ENCODE peak calls at places on chromosomes 3 and 15, in four cellular contexts. Y, A, O and J are unnamed samples.

GRCh38 chr3:38608961-38609360 is 40.5 kb downstream of the SCN5A start:
- DNase-seq in O (no peak), A (no peak), Y (no peak), J (no peak)

GRCh38 chr3:98376631-98377030 is 13.8 kb upstream of the OR5K3 start:
- DNase-seq in Y (no peak), O (no peak), A (no peak), J (no peak)

GRCh38 chr15:48334260-48334659 is 3.0 kb downstream of the DUT start:
- DNase-seq in Y (no peak), A (no peak), O (no peak), J (no peak)

GRCh38 chr3:196454935-196455334 is 22.7 kb upstream of the UBXN7 start:
- DNase-seq in Y (no peak), A (no peak), O (peak), J (no peak)

GRCh38 chr15:69825941-69826817 is 271.5 kb downstream of the TLE3 start:
- DNase-seq in O (peak), Y (no peak), A (no peak), J (no peak)

GRCh38 chr3:4776980-4777581 is 202.2 kb upstream of the BHLHE40 start:
- DNase-seq in Y (no peak), A (peak), O (no peak), J (peak)

GRCh38 chr3:29686889-29687592 is 406.2 kb downstream of the RBMS3 start:
- DNase-seq in Y (no peak), A (no peak), O (peak), J (no peak)

GRCh38 chr3:141100531-141101320 is 49.6 kb downstream of the SPSB4 start:
- DNase-seq in Y (no peak), A (no peak), O (no peak), J (no peak)

GRCh38 chr3:24387000-24387399 is 107.7 kb downstream of the THRB start:
- DNase-seq in Y (no peak), A (no peak), O (peak), J (no peak)

GRCh38 chr3:149128856-149129255 is 582 bp upstream of the HPS3 start:
- DNase-seq in Y (peak), O (no peak), A (no peak), J (no peak)

GRCh38 chr3:150129181-150129580 is 158.5 kb upstream of the PFN2 start:
- DNase-seq in O (no peak), A (no peak), Y (no peak), J (no peak)

GRCh38 chr3:128269131-128269775 is 116.0 kb downstream of the EEFSEC start:
- DNase-seq in O (no peak), Y (no peak), A (no peak), J (no peak)

GRCh38 chr15:39898317-39898716 is 21.7 kb downstream of the GPR176 start:
- DNase-seq in Y (no peak), O (no peak), A (no peak), J (no peak)

GRCh38 chr3:44762170-44762677 is 630 bp downstream of the KIF15 start:
- DNase-seq in Y (peak), O (peak), A (no peak), J (no peak)

GRCh38 chr3:189309400-189309975 is 137.7 kb downstream of the TPRG1 start:
- DNase-seq in A (no peak), O (no peak), Y (no peak), J (no peak)

GRCh38 chr3:70249509-70250160 is 62.8 kb downstream of the MDFIC2 start:
- DNase-seq in A (peak), Y (no peak), O (peak), J (no peak)

DNA sequence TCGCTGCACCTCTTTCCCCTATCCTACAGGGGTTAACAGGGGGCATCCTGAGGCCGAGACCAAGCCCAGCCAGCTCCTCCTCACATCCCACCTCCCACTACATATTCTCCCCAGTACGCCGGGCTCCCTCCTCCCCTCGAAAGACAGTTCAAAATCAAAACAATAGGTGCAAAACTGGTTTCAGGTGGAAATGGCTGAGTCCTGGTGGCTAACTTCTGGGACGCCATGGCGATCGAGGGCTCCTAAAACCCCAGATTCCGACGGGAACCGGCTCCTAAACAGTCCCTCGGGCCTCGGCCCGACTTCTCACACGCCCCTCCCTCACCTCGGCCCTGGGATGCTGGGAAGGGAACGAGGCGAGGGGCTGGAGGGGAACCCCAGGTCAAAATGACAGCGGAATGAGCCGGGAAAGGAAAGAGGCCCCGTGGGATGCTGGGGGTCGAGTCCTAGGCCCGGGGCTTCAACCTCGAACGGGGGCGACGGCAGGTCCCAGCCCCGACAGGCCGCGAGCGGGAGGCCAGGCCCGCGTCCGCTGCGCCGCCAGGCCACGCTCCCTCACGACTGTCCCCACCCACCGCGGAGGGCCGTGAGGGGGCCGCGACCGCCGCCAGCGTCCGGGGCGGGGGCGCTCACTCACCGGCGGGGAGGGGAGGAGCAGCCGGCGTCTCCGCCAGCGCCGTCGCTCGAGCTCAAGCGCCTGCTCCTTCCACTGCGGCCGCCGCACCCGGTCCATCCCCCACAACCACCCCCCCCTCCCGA is 475 bp downstream of the TMCC1 start:
- DNase-seq in A (peak), Y (peak), O (no peak), J (peak)
- TF ChIP-seq CTCF in A (no peak), Y (no peak), O (no peak), J (peak)

DNA sequence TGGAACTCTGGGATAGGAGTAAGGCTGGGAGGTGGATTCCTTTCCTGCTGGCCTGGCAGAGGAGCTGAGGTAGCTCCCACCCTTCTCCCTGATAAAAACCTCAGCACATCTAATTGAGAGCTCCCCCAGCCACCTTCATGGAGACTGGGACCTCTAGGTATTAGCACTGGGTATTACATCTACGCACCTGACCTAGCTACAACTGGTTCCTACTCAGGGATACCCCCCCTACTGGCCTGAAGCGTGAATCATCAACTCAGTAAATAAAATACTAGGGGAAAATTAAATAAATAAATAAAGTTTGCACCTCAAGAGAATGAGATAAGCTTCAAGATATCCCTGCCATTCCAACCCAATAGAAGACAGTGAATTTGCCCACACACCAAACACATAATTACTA is 140.4 kb downstream of the NEK10 start:
- DNase-seq in O (no peak), Y (no peak), A (no peak), J (no peak)
- TF ChIP-seq CTCF in O (peak), Y (peak), A (no peak), J (peak)

GRCh38 chr3:120442975-120443517 is 7.7 kb downstream of the FSTL1 start:
- DNase-seq in Y (no peak), A (peak), O (no peak), J (no peak)
- TF ChIP-seq CTCF in Y (no peak), A (peak), O (peak), J (no peak)

GRCh38 chr3:160956785-160957184 is 148.4 kb downstream of the B3GALNT1 start:
- DNase-seq in A (no peak), O (peak), Y (peak), J (no peak)
- TF ChIP-seq CTCF in A (no peak), O (peak), Y (peak), J (peak)

GRCh38 chr15:98980899-98981228 is 26.7 kb downstream of the PGPEP1L start:
- DNase-seq in O (no peak), Y (no peak), A (no peak), J (no peak)
- TF ChIP-seq CTCF in O (no peak), Y (no peak), A (no peak), J (no peak)

DNA sequence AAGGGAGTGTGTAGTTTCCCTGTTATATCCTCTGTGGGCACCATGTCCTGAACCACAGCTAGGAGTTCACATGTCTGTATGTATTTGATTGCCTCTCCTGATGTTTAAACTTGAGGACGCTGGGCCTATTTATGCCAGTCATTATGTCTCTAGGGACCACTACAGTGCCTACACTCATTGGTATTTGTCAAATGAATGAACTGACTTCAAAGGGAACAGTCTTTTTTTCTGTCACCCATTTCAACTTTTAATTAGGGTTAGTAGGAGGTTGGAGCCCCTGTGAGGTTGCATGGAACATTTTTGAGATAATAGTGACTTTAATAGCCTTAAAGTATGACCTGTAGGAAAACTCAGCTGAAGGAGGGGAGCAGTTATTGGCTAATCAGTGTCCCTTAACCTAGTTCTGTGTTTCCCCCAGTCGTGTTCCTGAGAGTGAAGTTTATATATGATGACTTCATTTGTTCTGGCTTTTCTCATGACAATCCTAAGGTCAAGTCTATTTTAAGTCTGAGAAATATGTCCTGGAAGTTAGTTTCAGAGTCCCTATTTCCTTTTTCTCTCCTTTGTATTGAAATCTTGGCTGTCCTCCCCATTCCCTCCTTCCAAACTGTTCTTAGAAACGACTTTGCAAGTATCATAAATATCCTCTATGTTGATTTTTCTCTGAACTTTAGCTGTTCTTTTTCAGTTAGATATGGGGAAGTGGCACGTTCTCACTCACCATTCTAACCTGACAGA is 29.0 kb downstream of the PDE8A start:
- DNase-seq in Y (peak), O (no peak), A (no peak), J (no peak)
- TF ChIP-seq CTCF in Y (peak), O (no peak), A (no peak), J (no peak)